ENCODE peak calls at places on chromosomes 5 and 9, in seven cellular contexts. X is left ventricle myocardium inferior; T is activated T-cell treated with anti-CD3 and anti-CD28 coated beads, Interleukin-2, amount 50 U/mL, for 48 hours; Z is neural crest cell; B is HEK293T; N is substantia nigra; H is stimulated activated CD8-positive, alpha-beta memory T cell treated with anti-CD3 and anti-CD28 coated beads, Interleukin-4, amount 100 ng/mL, for 1 hour. M is an unnamed sample.

GRCh38 chr9:101421653-101422065 is 13.9 kb downstream of the ALDOB start:
- DNase-seq in X (no peak), T (no peak), Z (no peak), B (no peak), N (no peak), H (no peak), M (no peak)

GRCh38 chr5:62576570-62577172 is 1.9 kb upstream of the LRRC70 start:
- DNase-seq in X (no peak), T (peak), Z (no peak), B (no peak), N (no peak), H (no peak), M (no peak)

GRCh38 chr9:136095495-136096058 is 488 bp upstream of the NACC2 start:
- DNase-seq in X (peak), T (peak), Z (no peak), B (no peak), N (no peak), H (no peak), M (no peak)

GRCh38 chr9:4764033-4764432 is 23.0 kb upstream of the AK3 start:
- DNase-seq in X (no peak), T (no peak), Z (no peak), B (no peak), N (no peak), H (no peak), M (no peak)

GRCh38 chr5:76709762-76710161 is 6.2 kb upstream of the F2R start:
- DNase-seq in X (no peak), T (no peak), Z (no peak), B (no peak), N (no peak), H (no peak), M (no peak)

GRCh38 chr5:168374532-168374931 is 83.1 kb downstream of the WWC1 start:
- DNase-seq in X (no peak), T (no peak), Z (no peak), B (no peak), N (no peak), H (no peak), M (no peak)

GRCh38 chr5:81848368-81848767 is 97.5 kb upstream of the SSBP2 start:
- DNase-seq in X (no peak), T (no peak), Z (no peak), B (no peak), N (peak), H (no peak), M (no peak)

GRCh38 chr5:111685969-111686368 is 71.0 kb downstream of the NREP start:
- DNase-seq in X (no peak), T (no peak), Z (no peak), B (peak), N (no peak), H (no peak), M (no peak)

GRCh38 chr5:127442085-127442484 is 75.4 kb upstream of the PRRC1 start:
- DNase-seq in X (no peak), T (no peak), Z (no peak), B (no peak), N (no peak), H (no peak), M (no peak)

GRCh38 chr9:127809562-127810377 is 7.1 kb downstream of the FPGS start:
- DNase-seq in X (no peak), T (no peak), Z (peak), B (peak), N (no peak), H (no peak), M (no peak)

GRCh38 chr9:98709968-98710965 is 1.5 kb upstream of the GABBR2 start:
- DNase-seq in X (no peak), T (no peak), Z (peak), B (no peak), N (no peak), H (no peak), M (no peak)

GRCh38 chr5:180682560-180682959 is 33.2 kb upstream of the FLT4 start:
- DNase-seq in X (no peak), T (no peak), Z (no peak), B (no peak), N (no peak), H (no peak), M (no peak)

GRCh38 chr5:162488077-162488476 is 420.5 kb downstream of the GABRG2 start:
- DNase-seq in X (no peak), T (no peak), Z (no peak), B (no peak), N (no peak), H (no peak), M (no peak)

GRCh38 chr5:143913008-143913752 is 101.2 kb downstream of the HMHB1 start:
- DNase-seq in X (no peak), T (no peak), Z (no peak), B (no peak), N (no peak), H (no peak), M (no peak)

GRCh38 chr9:125410522-125410894 is 148.9 kb downstream of the GAPVD1 start:
- DNase-seq in X (no peak), T (no peak), Z (no peak), B (no peak), N (no peak), H (no peak), M (no peak)

GRCh38 chr5:181261320-181262085 is 560 bp upstream of the TRIM52 start:
- DNase-seq in X (peak), T (peak), Z (peak), B (peak), N (no peak), H (peak), M (peak)

GRCh38 chr9:94945191-94946144 is 219.0 kb downstream of the AOPEP start:
- DNase-seq in X (peak), T (no peak), Z (no peak), B (no peak), N (peak), H (no peak), M (peak)

GRCh38 chr9:109859447-109859846 is 79.4 kb downstream of the PALM2AKAP2 start:
- DNase-seq in X (no peak), T (no peak), Z (no peak), B (no peak), N (no peak), H (no peak), M (no peak)

GRCh38 chr5:102759289-102759688 is 4.2 kb downstream of the PAM start:
- DNase-seq in X (no peak), T (no peak), Z (no peak), B (no peak), N (no peak), H (no peak), M (no peak)